ENCODE peak calls at places on chromosomes 12 and 14, in ten cellular contexts. One of them, this sample, is unnamed.

GRCh38 chr12:120012067-120012621 is 23.1 kb downstream of the BICDL1 start:
- DNase-seq in body of pancreas: no peak
- DNase-seq in ascending aorta: no peak
- DNase-seq in mucosa of descending colon: no peak
- DNase-seq in transverse colon: no peak
- DNase-seq in kidney: no peak
- DNase-seq in GM12878: peak; percentile 93
- DNase-seq in Panc1: no peak
- DNase-seq in fibroblast of lung: no peak
- DNase-seq in CD8-positive, alpha-beta T cell: peak; percentile 51
- DNase-seq in this sample: no peak

GRCh38 chr12:30692470-30692869 is 3.2 kb downstream of the IPO8 start:
- DNase-seq in body of pancreas: no peak
- DNase-seq in Panc1: no peak
- DNase-seq in CD8-positive, alpha-beta T cell: no peak
- DNase-seq in kidney: no peak
- DNase-seq in GM12878: no peak
- DNase-seq in transverse colon: no peak
- DNase-seq in mucosa of descending colon: no peak
- DNase-seq in ascending aorta: no peak
- DNase-seq in fibroblast of lung: peak; percentile 37
- DNase-seq in this sample: no peak

GRCh38 chr12:47033081-47033480 is 46.3 kb upstream of the PCED1B start:
- DNase-seq in kidney: peak; percentile 61
- DNase-seq in body of pancreas: peak; percentile 59
- DNase-seq in CD8-positive, alpha-beta T cell: no peak
- DNase-seq in fibroblast of lung: peak; percentile 40
- DNase-seq in Panc1: no peak
- DNase-seq in GM12878: no peak
- DNase-seq in transverse colon: peak; percentile 20
- DNase-seq in mucosa of descending colon: no peak
- DNase-seq in ascending aorta: no peak
- DNase-seq in this sample: no peak

GRCh38 chr12:13177373-13177772 is 19.2 kb upstream of the EMP1 start:
- DNase-seq in ascending aorta: no peak
- DNase-seq in GM12878: no peak
- DNase-seq in kidney: no peak
- DNase-seq in Panc1: no peak
- DNase-seq in body of pancreas: no peak
- DNase-seq in transverse colon: no peak
- DNase-seq in fibroblast of lung: no peak
- DNase-seq in CD8-positive, alpha-beta T cell: no peak
- DNase-seq in mucosa of descending colon: no peak
- DNase-seq in this sample: peak; percentile 9

GRCh38 chr14:74426202-74426582 is at the start of gene SYNDIG1L:
- DNase-seq in GM12878: no peak
- DNase-seq in CD8-positive, alpha-beta T cell: no peak
- DNase-seq in body of pancreas: no peak
- DNase-seq in transverse colon: no peak
- DNase-seq in fibroblast of lung: no peak
- DNase-seq in ascending aorta: no peak
- DNase-seq in mucosa of descending colon: no peak
- DNase-seq in kidney: peak; percentile 57
- DNase-seq in Panc1: no peak
- DNase-seq in this sample: no peak

GRCh38 chr14:94120667-94121335 is 8.6 kb downstream of the IFI27L2 start:
- DNase-seq in ascending aorta: no peak
- DNase-seq in fibroblast of lung: peak; percentile 43
- DNase-seq in GM12878: no peak
- DNase-seq in mucosa of descending colon: no peak
- DNase-seq in kidney: no peak
- DNase-seq in body of pancreas: no peak
- DNase-seq in CD8-positive, alpha-beta T cell: no peak
- DNase-seq in Panc1: no peak
- DNase-seq in transverse colon: no peak
- DNase-seq in this sample: no peak

GRCh38 chr12:124750787-124751471 is 112.7 kb downstream of the SCARB1 start:
- DNase-seq in mucosa of descending colon: no peak
- DNase-seq in CD8-positive, alpha-beta T cell: no peak
- DNase-seq in transverse colon: no peak
- DNase-seq in body of pancreas: no peak
- DNase-seq in GM12878: no peak
- DNase-seq in ascending aorta: no peak
- DNase-seq in fibroblast of lung: no peak
- DNase-seq in Panc1: no peak
- DNase-seq in kidney: no peak
- DNase-seq in this sample: no peak

GRCh38 chr14:53368714-53369191 is 215.6 kb upstream of the DDHD1 start:
- DNase-seq in body of pancreas: no peak
- DNase-seq in CD8-positive, alpha-beta T cell: no peak
- DNase-seq in fibroblast of lung: peak; percentile 93
- DNase-seq in transverse colon: no peak
- DNase-seq in kidney: no peak
- DNase-seq in GM12878: no peak
- DNase-seq in ascending aorta: no peak
- DNase-seq in mucosa of descending colon: no peak
- DNase-seq in Panc1: no peak
- DNase-seq in this sample: no peak

GRCh38 chr12:11171145-11171952 is at the start of gene SMIM10L1:
- DNase-seq in kidney: peak; percentile 98
- DNase-seq in mucosa of descending colon: peak; percentile 95
- DNase-seq in GM12878: peak; percentile 78
- DNase-seq in body of pancreas: peak; percentile 95
- DNase-seq in transverse colon: peak; percentile 93
- DNase-seq in ascending aorta: peak; percentile 66
- DNase-seq in fibroblast of lung: peak; percentile 95
- DNase-seq in Panc1: peak; percentile 46
- DNase-seq in CD8-positive, alpha-beta T cell: peak; percentile 84
- DNase-seq in this sample: peak; percentile 92

GRCh38 chr14:23015618-23016017 is 5.7 kb upstream of the C14orf93 start:
- DNase-seq in fibroblast of lung: no peak
- DNase-seq in GM12878: no peak
- DNase-seq in body of pancreas: no peak
- DNase-seq in kidney: no peak
- DNase-seq in mucosa of descending colon: no peak
- DNase-seq in transverse colon: no peak
- DNase-seq in Panc1: no peak
- DNase-seq in ascending aorta: no peak
- DNase-seq in CD8-positive, alpha-beta T cell: no peak
- DNase-seq in this sample: no peak

GRCh38 chr14:75996488-75996887 is 10.9 kb downstream of the IFT43 start:
- DNase-seq in transverse colon: no peak
- DNase-seq in Panc1: no peak
- DNase-seq in GM12878: no peak
- DNase-seq in mucosa of descending colon: no peak
- DNase-seq in fibroblast of lung: no peak
- DNase-seq in body of pancreas: no peak
- DNase-seq in CD8-positive, alpha-beta T cell: no peak
- DNase-seq in ascending aorta: no peak
- DNase-seq in kidney: no peak
- DNase-seq in this sample: no peak

GRCh38 chr14:31405599-31406251 is 14.6 kb downstream of the HEATR5A start:
- DNase-seq in ascending aorta: no peak
- DNase-seq in GM12878: no peak
- DNase-seq in transverse colon: no peak
- DNase-seq in mucosa of descending colon: no peak
- DNase-seq in Panc1: no peak
- DNase-seq in CD8-positive, alpha-beta T cell: no peak
- DNase-seq in kidney: no peak
- DNase-seq in fibroblast of lung: no peak
- DNase-seq in body of pancreas: no peak
- DNase-seq in this sample: no peak

GRCh38 chr14:69573841-69574265 is 818 bp downstream of the CCDC177 start:
- DNase-seq in Panc1: no peak
- DNase-seq in kidney: no peak
- DNase-seq in fibroblast of lung: peak; percentile 5
- DNase-seq in mucosa of descending colon: no peak
- DNase-seq in ascending aorta: no peak
- DNase-seq in transverse colon: no peak
- DNase-seq in GM12878: no peak
- DNase-seq in CD8-positive, alpha-beta T cell: no peak
- DNase-seq in body of pancreas: no peak
- DNase-seq in this sample: no peak

GRCh38 chr12:93158065-93158843 is 219.5 kb upstream of the NUDT4 start:
- DNase-seq in fibroblast of lung: no peak
- DNase-seq in mucosa of descending colon: no peak
- DNase-seq in kidney: no peak
- DNase-seq in ascending aorta: no peak
- DNase-seq in CD8-positive, alpha-beta T cell: no peak
- DNase-seq in transverse colon: no peak
- DNase-seq in GM12878: no peak
- DNase-seq in Panc1: no peak
- DNase-seq in body of pancreas: no peak
- DNase-seq in this sample: no peak

GRCh38 chr12:12734561-12735071 is 17.4 kb downstream of the CDKN1B start:
- DNase-seq in transverse colon: no peak
- DNase-seq in body of pancreas: peak; percentile 75
- DNase-seq in CD8-positive, alpha-beta T cell: no peak
- DNase-seq in kidney: no peak
- DNase-seq in fibroblast of lung: no peak
- DNase-seq in ascending aorta: no peak
- DNase-seq in Panc1: no peak
- DNase-seq in mucosa of descending colon: no peak
- DNase-seq in GM12878: no peak
- DNase-seq in this sample: no peak

DNA sequence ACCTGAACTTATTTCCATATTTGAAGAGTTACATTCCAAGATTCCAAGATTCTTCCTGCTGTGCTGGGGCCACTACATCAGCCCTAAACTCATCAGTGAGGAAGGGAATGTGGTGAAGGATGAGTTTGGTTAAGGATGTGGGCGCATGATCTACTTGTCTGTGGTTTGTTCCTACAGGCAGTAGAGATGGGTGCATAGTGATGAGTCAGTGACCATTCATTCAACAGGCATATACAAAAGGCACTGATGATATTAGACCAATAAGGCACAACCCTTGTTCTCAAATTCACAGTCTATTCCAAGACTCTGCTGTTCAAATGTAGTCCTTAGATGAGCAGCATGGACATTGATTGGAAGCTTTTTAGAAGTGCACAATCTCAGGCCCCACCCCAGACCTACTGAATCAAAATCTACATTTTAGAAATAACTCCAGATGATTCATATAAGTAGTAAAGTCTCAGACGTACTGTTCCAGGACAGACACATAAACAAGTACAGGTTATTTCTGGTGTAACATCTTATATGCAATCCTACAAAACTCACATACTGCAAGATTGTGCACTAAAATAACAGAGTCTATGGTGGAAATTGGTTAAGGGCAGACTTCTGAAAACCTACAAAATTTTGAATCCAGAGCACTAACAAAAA is 47.7 kb upstream of the MAP3K9 start:
- DNase-seq in body of pancreas: no peak
- DNase-seq in CD8-positive, alpha-beta T cell: no peak
- DNase-seq in transverse colon: no peak
- DNase-seq in kidney: no peak
- DNase-seq in Panc1: no peak
- DNase-seq in fibroblast of lung: peak; percentile 73
- DNase-seq in GM12878: no peak
- DNase-seq in ascending aorta: no peak
- DNase-seq in mucosa of descending colon: no peak
- DNase-seq in this sample: no peak
- H3K4me1 ChIP-seq in body of pancreas: no peaks in the 10 kb centered on the region
- H3K4me1 ChIP-seq in CD8-positive, alpha-beta T cell: no peaks in the 10 kb centered on the region
- H3K4me1 ChIP-seq in transverse colon: no peaks in the 10 kb centered on the region
- H3K4me1 ChIP-seq in kidney: no peaks in the 10 kb centered on the region
- H3K4me1 ChIP-seq in Panc1: no peaks in the 10 kb centered on the region
- H3K4me1 ChIP-seq in fibroblast of lung: no peaks in the 10 kb centered on the region
- H3K4me1 ChIP-seq in GM12878: no peaks in the 10 kb centered on the region
- H3K4me1 ChIP-seq in ascending aorta: no peaks in the 10 kb centered on the region
- H3K4me1 ChIP-seq in mucosa of descending colon: no peaks in the 10 kb centered on the region
- H3K4me1 ChIP-seq in this sample: no peaks in the 10 kb centered on the region

DNA sequence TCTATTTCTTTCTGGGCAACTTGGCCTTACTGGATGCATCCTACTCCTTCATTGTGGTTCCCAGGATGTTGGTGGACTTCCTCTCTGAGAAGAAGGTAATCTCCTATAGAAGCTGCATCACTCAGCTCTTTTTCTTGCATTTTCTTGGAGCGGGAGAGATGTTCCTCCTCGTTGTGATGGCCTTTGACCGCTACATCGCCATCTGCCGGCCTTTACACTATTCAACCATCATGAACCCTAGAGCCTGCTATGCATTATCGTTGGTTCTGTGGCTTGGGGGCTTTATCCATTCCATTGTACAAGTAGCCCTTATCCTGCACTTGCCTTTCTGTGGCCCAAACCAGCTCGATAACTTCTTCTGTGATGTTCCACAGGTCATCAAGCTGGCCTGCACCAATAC is 5.3 kb downstream of the OR4N5 start:
- DNase-seq in fibroblast of lung: no peak
- DNase-seq in body of pancreas: no peak
- DNase-seq in Panc1: no peak
- DNase-seq in GM12878: no peak
- DNase-seq in mucosa of descending colon: no peak
- DNase-seq in transverse colon: no peak
- DNase-seq in ascending aorta: no peak
- DNase-seq in CD8-positive, alpha-beta T cell: no peak
- DNase-seq in kidney: no peak
- DNase-seq in this sample: no peak
- TF ChIP-seq CTCF in fibroblast of lung: no peak
- TF ChIP-seq CTCF in body of pancreas: no peak
- TF ChIP-seq CTCF in Panc1: peak; percentile 42
- TF ChIP-seq CTCF in GM12878: no peak
- TF ChIP-seq CTCF in mucosa of descending colon: no peak
- TF ChIP-seq CTCF in transverse colon: no peak
- TF ChIP-seq CTCF in ascending aorta: no peak
- TF ChIP-seq CTCF in CD8-positive, alpha-beta T cell: no peak
- TF ChIP-seq CTCF in kidney: no peak
- TF ChIP-seq CTCF in this sample: no peak

DNA sequence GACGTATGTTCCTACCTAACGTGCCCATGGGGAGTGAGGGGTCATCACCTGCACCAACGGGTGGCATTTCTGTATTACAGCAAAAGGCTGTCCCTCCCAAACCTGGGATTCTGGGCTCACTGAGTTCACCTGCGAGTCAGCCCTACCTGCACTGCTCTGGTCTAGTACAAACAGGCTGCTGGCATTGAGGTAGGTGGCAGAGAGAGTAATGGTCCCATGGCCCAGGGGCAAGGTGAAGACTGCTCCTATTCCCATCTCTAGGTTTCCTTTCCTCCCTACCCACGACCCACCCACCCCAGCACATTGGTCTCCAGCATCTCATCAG is 421 bp downstream of the SUOX start:
- DNase-seq in Panc1: no peak
- DNase-seq in GM12878: no peak
- DNase-seq in body of pancreas: peak; percentile 31
- DNase-seq in ascending aorta: no peak
- DNase-seq in kidney: no peak
- DNase-seq in CD8-positive, alpha-beta T cell: no peak
- DNase-seq in transverse colon: no peak
- DNase-seq in fibroblast of lung: no peak
- DNase-seq in mucosa of descending colon: no peak
- DNase-seq in this sample: peak; percentile 54
- H3K4me1 ChIP-seq in Panc1: no peaks in the 10 kb centered on the region
- H3K4me1 ChIP-seq in GM12878: peaks cover 3% of the 10 kb centered on the region
- H3K4me1 ChIP-seq in body of pancreas: peaks cover 24% of the 10 kb centered on the region
- H3K4me1 ChIP-seq in ascending aorta: peaks cover 5% of the 10 kb centered on the region
- H3K4me1 ChIP-seq in kidney: peaks cover 14% of the 10 kb centered on the region
- H3K4me1 ChIP-seq in CD8-positive, alpha-beta T cell: peaks cover 14% of the 10 kb centered on the region
- H3K4me1 ChIP-seq in transverse colon: peaks cover 32% of the 10 kb centered on the region
- H3K4me1 ChIP-seq in fibroblast of lung: no peaks in the 10 kb centered on the region
- H3K4me1 ChIP-seq in mucosa of descending colon: peaks cover 8% of the 10 kb centered on the region
- H3K4me1 ChIP-seq in this sample: peaks cover 9% of the 10 kb centered on the region

GRCh38 chr14:103296987-103297386 is 37.0 kb upstream of the EIF5 start:
- DNase-seq in transverse colon: no peak
- DNase-seq in Panc1: no peak
- DNase-seq in body of pancreas: no peak
- DNase-seq in mucosa of descending colon: no peak
- DNase-seq in ascending aorta: no peak
- DNase-seq in kidney: no peak
- DNase-seq in CD8-positive, alpha-beta T cell: no peak
- DNase-seq in fibroblast of lung: no peak
- DNase-seq in GM12878: no peak
- DNase-seq in this sample: no peak
- TF ChIP-seq CTCF in transverse colon: no peak
- TF ChIP-seq CTCF in Panc1: peak; percentile 41
- TF ChIP-seq CTCF in body of pancreas: no peak
- TF ChIP-seq CTCF in mucosa of descending colon: no peak
- TF ChIP-seq CTCF in ascending aorta: no peak
- TF ChIP-seq CTCF in kidney: no peak
- TF ChIP-seq CTCF in CD8-positive, alpha-beta T cell: no peak
- TF ChIP-seq CTCF in fibroblast of lung: no peak
- TF ChIP-seq CTCF in GM12878: no peak
- TF ChIP-seq CTCF in this sample: no peak